ENCODE peak calls at places on chromosomes 4 and X, in four cellular contexts. Q, R, L and K are unnamed samples.

GRCh38 chr4:185915817-185916216 is 103.8 kb upstream of the SORBS2 start:
- DNase-seq in Q (no peak), R (no peak), L (no peak), K (no peak)

GRCh38 chr4:126701756-126702155 is 931.0 kb upstream of the INTU start:
- DNase-seq in Q (no peak), R (no peak), L (no peak), K (peak)

GRCh38 chrX:130163350-130163851 is 2.2 kb downstream of the AIFM1 start:
- DNase-seq in Q (no peak), R (no peak), L (no peak), K (no peak)

GRCh38 chr4:163598028-163598427 is 103.5 kb downstream of the TMA16 start:
- DNase-seq in Q (no peak), R (no peak), L (no peak), K (no peak)

GRCh38 chrX:23246001-23246400 is 88.6 kb upstream of the PTCHD1 start:
- DNase-seq in Q (no peak), R (no peak), L (no peak), K (no peak)

GRCh38 chrX:56762707-56763555 is 33.9 kb downstream of the NBDY start:
- DNase-seq in Q (peak), R (no peak), L (peak), K (no peak)

GRCh38 chr4:112765317-112765989 is 128.5 kb downstream of the LARP7 start:
- DNase-seq in Q (no peak), R (peak), L (peak), K (peak)

GRCh38 chr4:169152899-169153298 is 117.9 kb downstream of the SH3RF1 start:
- DNase-seq in Q (no peak), R (no peak), L (no peak), K (no peak)

GRCh38 chrX:68203656-68204055 is 229.6 kb downstream of the OPHN1 start:
- DNase-seq in Q (no peak), R (no peak), L (no peak), K (no peak)

GRCh38 chr4:1323635-1324442 is 23.2 kb upstream of the UVSSA start:
- DNase-seq in Q (no peak), R (peak), L (no peak), K (peak)

GRCh38 chr4:8911311-8912088 is 39.9 kb upstream of the HMX1 start:
- DNase-seq in Q (peak), R (no peak), L (peak), K (no peak)

GRCh38 chr4:126223784-126224407 is 909.1 kb downstream of the FAT4 start:
- DNase-seq in Q (no peak), R (peak), L (peak), K (peak)

GRCh38 chr4:55255171-55255570 is 90.9 kb upstream of the SRD5A3 start:
- DNase-seq in Q (no peak), R (no peak), L (no peak), K (peak)

GRCh38 chr4:165718660-165719059 is 154.4 kb upstream of the TLL1 start:
- DNase-seq in Q (no peak), R (no peak), L (no peak), K (no peak)

GRCh38 chr4:85761803-85762202 is 286.9 kb downstream of the ARHGAP24 start:
- DNase-seq in Q (peak), R (no peak), L (no peak), K (peak)

GRCh38 chr4:85759392-85759791 is 284.4 kb downstream of the ARHGAP24 start:
- DNase-seq in Q (no peak), R (no peak), L (no peak), K (no peak)

GRCh38 chr4:85760521-85760920 is 285.6 kb downstream of the ARHGAP24 start:
- DNase-seq in Q (no peak), R (no peak), L (no peak), K (no peak)

GRCh38 chr4:85763207-85763606 is 288.3 kb downstream of the ARHGAP24 start:
- DNase-seq in Q (no peak), R (no peak), L (no peak), K (no peak)

DNA sequence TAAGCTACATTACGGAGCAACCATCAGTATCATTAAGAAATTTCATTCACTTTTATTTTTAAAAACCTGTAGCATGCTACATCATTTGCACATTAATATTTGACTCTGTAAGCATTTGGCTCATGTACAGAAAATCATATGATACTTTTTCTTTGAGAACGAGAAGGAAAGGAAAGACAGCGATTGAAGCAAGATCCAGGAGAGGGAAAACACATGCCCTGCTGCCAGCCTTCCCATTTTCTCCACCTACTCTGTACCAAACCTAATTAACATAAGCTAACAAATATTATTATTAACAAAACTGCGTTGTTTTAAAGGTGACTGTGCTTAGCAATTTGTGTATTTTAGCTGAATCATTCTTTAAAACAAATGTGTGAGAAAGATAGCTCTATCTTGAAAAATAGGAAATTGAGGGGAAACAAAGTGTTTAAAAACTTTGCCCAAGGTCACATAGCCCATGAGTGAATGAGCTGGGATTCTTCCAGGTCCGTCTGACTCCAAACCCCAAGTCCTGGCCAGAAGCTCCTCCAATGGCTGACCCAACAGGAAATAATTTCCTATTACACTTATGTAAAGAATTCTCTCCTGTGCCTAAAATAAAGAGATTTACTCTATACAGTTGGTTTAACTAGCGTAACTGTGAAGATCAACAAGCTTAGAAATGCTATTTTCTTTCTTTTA is 287.4 kb downstream of the ARHGAP24 start:
- DNase-seq in Q (no peak), R (no peak), L (no peak), K (peak)
- TF ChIP-seq POLR2A in Q (no peak), R (no peak), L (no peak), K (no peak)

DNA sequence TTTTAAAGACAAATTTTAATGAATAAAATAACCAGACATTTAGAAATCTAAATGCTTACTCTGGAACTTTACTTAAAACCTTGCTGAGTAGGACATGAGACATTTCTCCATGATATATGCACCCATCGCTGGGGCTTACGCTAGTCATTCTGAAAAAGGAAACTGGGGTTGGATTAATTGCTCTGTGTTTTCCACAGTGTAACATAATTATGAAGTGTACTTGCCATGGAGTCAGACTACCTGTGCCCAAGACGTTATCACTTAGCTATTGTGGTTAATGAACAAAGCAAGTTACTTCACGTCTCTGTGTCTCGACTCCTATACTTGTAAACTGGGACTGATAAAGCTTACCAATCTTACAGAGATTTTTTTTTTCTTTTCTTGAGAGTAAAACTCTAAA is 47.8 kb downstream of the SHISA3 start:
- DNase-seq in Q (no peak), R (no peak), L (no peak), K (no peak)
- TF ChIP-seq POLR2A in Q (no peak), R (no peak), L (no peak), K (no peak)

GRCh38 chrX:154490414-154491083 is at the start of gene SLC10A3:
- DNase-seq in Q (peak), R (peak), L (peak), K (peak)
- TF ChIP-seq POLR2A in Q (peak), R (peak), L (peak), K (peak)

GRCh38 chrX:135973548-135974278 is at the start of gene MMGT1:
- DNase-seq in Q (peak), R (peak), L (peak), K (peak)
- TF ChIP-seq POLR2A in Q (peak), R (peak), L (peak), K (peak)

DNA sequence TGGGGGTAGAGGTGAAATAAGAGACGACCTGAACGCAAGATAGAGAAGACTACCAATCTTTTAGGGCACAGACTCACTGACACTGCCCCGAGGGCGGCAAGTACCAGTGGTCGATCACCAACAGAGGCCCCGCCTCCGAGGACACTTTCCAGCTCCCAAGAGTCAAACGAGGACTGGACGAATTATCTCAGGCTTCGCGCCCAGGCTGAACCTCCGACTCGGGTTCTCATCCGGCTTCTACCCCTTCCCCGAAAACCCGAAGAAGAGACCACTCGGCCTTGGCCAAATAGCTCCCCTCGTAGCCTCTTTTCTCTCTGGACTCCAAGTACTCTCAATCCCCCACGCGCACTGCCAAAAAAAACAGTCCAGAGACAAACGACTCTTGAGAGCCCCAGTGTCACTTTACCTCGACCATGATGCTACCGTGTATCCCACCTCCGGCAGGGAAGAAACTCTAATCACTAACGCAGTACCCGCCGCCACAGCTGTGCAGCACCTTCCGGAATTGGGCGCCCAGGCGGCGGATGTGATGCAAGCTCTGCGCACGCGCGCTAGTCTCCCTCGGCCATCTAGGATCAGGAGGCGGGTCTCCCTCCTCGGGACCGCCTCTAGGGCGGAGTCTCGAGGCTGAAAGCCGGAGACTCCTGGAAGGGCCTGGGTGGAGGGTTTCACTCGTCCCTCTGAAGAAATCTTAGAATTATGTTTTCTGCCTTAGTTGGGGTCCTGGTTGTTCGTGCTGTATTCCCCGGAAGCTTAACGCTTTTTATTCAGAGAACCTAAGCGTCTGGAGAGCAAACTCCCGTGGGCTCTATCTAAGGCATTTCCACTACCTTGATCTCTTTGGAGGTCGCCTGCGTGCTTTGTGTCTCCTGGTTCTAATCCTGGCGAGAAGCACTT is at the start of gene PLRG1:
- DNase-seq in Q (peak), R (peak), L (peak), K (peak)
- TF ChIP-seq POLR2A in Q (peak), R (peak), L (peak), K (peak)